ENCODE peak calls at places on chromosomes 16 and 17, in four cellular contexts. B, L, G and F are unnamed samples.

GRCh38 chr16:88965826-88966480 is 11.1 kb downstream of the CBFA2T3 start:
- DNase-seq in B (no peak), L (no peak), G (no peak), F (no peak)

GRCh38 chr17:40109471-40109824 is 9.1 kb upstream of the NR1D1 start:
- DNase-seq in B (no peak), L (no peak), G (no peak), F (peak)

GRCh38 chr16:87125206-87126155 is 191.7 kb downstream of the C16orf95 start:
- DNase-seq in B (no peak), L (peak), G (no peak), F (no peak)

GRCh38 chr16:31242197-31242596 is 17.6 kb upstream of the ITGAM start:
- DNase-seq in B (no peak), L (no peak), G (no peak), F (peak)

GRCh38 chr17:73415782-73416181 is 104.0 kb upstream of the CDC42EP4 start:
- DNase-seq in B (no peak), L (no peak), G (no peak), F (no peak)

GRCh38 chr16:69840975-69841374 is 78.8 kb downstream of the WWP2 start:
- DNase-seq in B (no peak), L (no peak), G (no peak), F (no peak)

GRCh38 chr17:61416540-61417363 is 17.1 kb downstream of the TBX2 start:
- DNase-seq in B (peak), L (peak), G (peak), F (peak)

GRCh38 chr17:6163632-6164319 is 93.6 kb downstream of the WSCD1 start:
- DNase-seq in B (no peak), L (no peak), G (no peak), F (peak)

GRCh38 chr17:48335858-48336500 is 94.0 kb downstream of the SKAP1 start:
- DNase-seq in B (no peak), L (no peak), G (no peak), F (peak)

GRCh38 chr16:17369441-17369951 is 101.3 kb downstream of the XYLT1 start:
- DNase-seq in B (no peak), L (no peak), G (peak), F (no peak)

GRCh38 chr17:17453088-17453487 is 23.7 kb upstream of the MED9 start:
- DNase-seq in B (no peak), L (no peak), G (no peak), F (no peak)

GRCh38 chr16:55091871-55092230 is 161.2 kb downstream of the IRX5 start:
- DNase-seq in B (no peak), L (no peak), G (no peak), F (no peak)

GRCh38 chr17:17749025-17749772 is 67.9 kb downstream of the RAI1 start:
- DNase-seq in B (no peak), L (no peak), G (no peak), F (no peak)

GRCh38 chr17:50201226-50201854 is at the start of gene COL1A1:
- DNase-seq in B (peak), L (no peak), G (peak), F (peak)

GRCh38 chr17:8628609-8629169 is 1.8 kb downstream of the MYH10 start:
- DNase-seq in B (no peak), L (no peak), G (no peak), F (peak)
- H3K4me3 ChIP-seq in B (peak), L (peak), G (peak), F (peak)

GRCh38 chr17:82338858-82339633 is 5.5 kb upstream of the SECTM1 start:
- DNase-seq in B (peak), L (no peak), G (peak), F (peak)

GRCh38 chr17:82344175-82344907 is 10.8 kb upstream of the SECTM1 start:
- DNase-seq in B (no peak), L (no peak), G (peak), F (no peak)

GRCh38 chr17:82343560-82343959 is 10.0 kb upstream of the SECTM1 start:
- DNase-seq in B (no peak), L (no peak), G (no peak), F (no peak)

GRCh38 chr17:82342361-82343079 is 9.0 kb upstream of the SECTM1 start:
- DNase-seq in B (no peak), L (no peak), G (no peak), F (no peak)

GRCh38 chr17:82339634-82340580 is 6.3 kb upstream of the SECTM1 start:
- DNase-seq in B (no peak), L (no peak), G (peak), F (no peak)
- H3K4me3 ChIP-seq in B (peak), L (no peak), G (peak), F (peak)

GRCh38 chr17:1078831-1079561 is 82.1 kb downstream of the TIMM22 start:
- DNase-seq in B (no peak), L (no peak), G (peak), F (no peak)
- H3K4me3 ChIP-seq in B (no peak), L (no peak), G (no peak), F (no peak)

DNA sequence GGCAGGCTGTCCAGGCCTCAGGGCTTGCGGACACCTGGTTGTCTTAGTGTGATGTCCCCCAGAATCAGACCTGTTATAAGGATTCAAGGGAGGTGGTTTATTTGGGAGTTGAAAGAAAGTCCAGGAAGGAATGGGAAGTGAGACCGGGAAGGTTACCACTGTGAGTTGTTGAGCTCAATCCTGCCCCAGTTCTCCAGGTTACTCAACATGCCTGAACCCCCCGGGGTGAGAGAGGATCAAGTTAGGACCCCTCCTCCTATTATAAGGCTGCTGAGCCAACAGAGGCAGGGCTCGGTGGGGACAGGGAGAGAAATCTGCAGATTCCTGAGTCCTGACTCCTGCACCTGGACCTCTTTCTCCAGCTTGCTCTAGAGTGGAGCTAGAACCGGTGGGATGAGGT is 86.4 kb downstream of the MRM1 start:
- DNase-seq in B (no peak), L (no peak), G (no peak), F (no peak)
- H3K4me3 ChIP-seq in B (no peak), L (no peak), G (no peak), F (no peak)